ENCODE peak calls at places on chromosome 11, in ten cellular contexts. One of them, this sample, is unnamed.

GRCh38 chr11:12762696-12763324 is 88.6 kb downstream of the TEAD1 start:
- DNase-seq in stimulated activated naive CD4-positive, alpha-beta T cell: no peak
- DNase-seq in effector CD8-positive, alpha-beta T cell: no peak
- DNase-seq in activated CD4-positive, alpha-beta T cell treated with anti-CD3 and anti-CD28 coated beads, Interleukin-2, amount 50 U/mL, for 48 hours: no peak
- DNase-seq in body of pancreas: no peak
- DNase-seq in posterior cingulate gyrus: no peak
- DNase-seq in cardiac fibroblast: no peak
- DNase-seq in activated naive CD4-positive, alpha-beta T cell: no peak
- DNase-seq in HT1080: no peak
- DNase-seq in PC-9: no peak
- DNase-seq in this sample: no peak

GRCh38 chr11:77705195-77705876 is 67.7 kb upstream of the CLNS1A start:
- DNase-seq in stimulated activated naive CD4-positive, alpha-beta T cell: no peak
- DNase-seq in effector CD8-positive, alpha-beta T cell: no peak
- DNase-seq in activated CD4-positive, alpha-beta T cell treated with anti-CD3 and anti-CD28 coated beads, Interleukin-2, amount 50 U/mL, for 48 hours: peak
- DNase-seq in body of pancreas: no peak
- DNase-seq in posterior cingulate gyrus: no peak
- DNase-seq in cardiac fibroblast: peak
- DNase-seq in activated naive CD4-positive, alpha-beta T cell: no peak
- DNase-seq in HT1080: peak
- DNase-seq in PC-9: peak
- DNase-seq in this sample: no peak

GRCh38 chr11:66868726-66869291 is 11.9 kb downstream of the LRFN4 start:
- DNase-seq in stimulated activated naive CD4-positive, alpha-beta T cell: peak
- DNase-seq in effector CD8-positive, alpha-beta T cell: peak
- DNase-seq in activated CD4-positive, alpha-beta T cell treated with anti-CD3 and anti-CD28 coated beads, Interleukin-2, amount 50 U/mL, for 48 hours: peak
- DNase-seq in body of pancreas: peak
- DNase-seq in posterior cingulate gyrus: no peak
- DNase-seq in cardiac fibroblast: no peak
- DNase-seq in activated naive CD4-positive, alpha-beta T cell: peak
- DNase-seq in HT1080: no peak
- DNase-seq in PC-9: peak
- DNase-seq in this sample: peak

GRCh38 chr11:111905391-111905790 is 6.2 kb downstream of the CRYAB start:
- DNase-seq in stimulated activated naive CD4-positive, alpha-beta T cell: no peak
- DNase-seq in effector CD8-positive, alpha-beta T cell: no peak
- DNase-seq in activated CD4-positive, alpha-beta T cell treated with anti-CD3 and anti-CD28 coated beads, Interleukin-2, amount 50 U/mL, for 48 hours: no peak
- DNase-seq in body of pancreas: no peak
- DNase-seq in posterior cingulate gyrus: no peak
- DNase-seq in cardiac fibroblast: peak
- DNase-seq in activated naive CD4-positive, alpha-beta T cell: no peak
- DNase-seq in HT1080: no peak
- DNase-seq in PC-9: no peak
- DNase-seq in this sample: no peak

GRCh38 chr11:4531666-4532065 is 13.3 kb upstream of the OR52M1 start:
- DNase-seq in stimulated activated naive CD4-positive, alpha-beta T cell: no peak
- DNase-seq in effector CD8-positive, alpha-beta T cell: no peak
- DNase-seq in activated CD4-positive, alpha-beta T cell treated with anti-CD3 and anti-CD28 coated beads, Interleukin-2, amount 50 U/mL, for 48 hours: no peak
- DNase-seq in body of pancreas: no peak
- DNase-seq in posterior cingulate gyrus: no peak
- DNase-seq in cardiac fibroblast: no peak
- DNase-seq in activated naive CD4-positive, alpha-beta T cell: no peak
- DNase-seq in HT1080: no peak
- DNase-seq in PC-9: no peak
- DNase-seq in this sample: no peak

GRCh38 chr11:87256694-87257340 is 219.1 kb downstream of the TMEM135 start:
- DNase-seq in stimulated activated naive CD4-positive, alpha-beta T cell: no peak
- DNase-seq in effector CD8-positive, alpha-beta T cell: no peak
- DNase-seq in activated CD4-positive, alpha-beta T cell treated with anti-CD3 and anti-CD28 coated beads, Interleukin-2, amount 50 U/mL, for 48 hours: no peak
- DNase-seq in body of pancreas: no peak
- DNase-seq in posterior cingulate gyrus: no peak
- DNase-seq in cardiac fibroblast: no peak
- DNase-seq in activated naive CD4-positive, alpha-beta T cell: no peak
- DNase-seq in HT1080: no peak
- DNase-seq in PC-9: no peak
- DNase-seq in this sample: no peak

GRCh38 chr11:35579557-35580396 is 38.5 kb upstream of the FJX1 start:
- DNase-seq in stimulated activated naive CD4-positive, alpha-beta T cell: no peak
- DNase-seq in effector CD8-positive, alpha-beta T cell: no peak
- DNase-seq in activated CD4-positive, alpha-beta T cell treated with anti-CD3 and anti-CD28 coated beads, Interleukin-2, amount 50 U/mL, for 48 hours: no peak
- DNase-seq in body of pancreas: no peak
- DNase-seq in posterior cingulate gyrus: no peak
- DNase-seq in cardiac fibroblast: peak
- DNase-seq in activated naive CD4-positive, alpha-beta T cell: no peak
- DNase-seq in HT1080: peak
- DNase-seq in PC-9: peak
- DNase-seq in this sample: no peak

GRCh38 chr11:105489431-105489830 is 120.4 kb upstream of the GRIA4 start:
- DNase-seq in stimulated activated naive CD4-positive, alpha-beta T cell: no peak
- DNase-seq in effector CD8-positive, alpha-beta T cell: no peak
- DNase-seq in activated CD4-positive, alpha-beta T cell treated with anti-CD3 and anti-CD28 coated beads, Interleukin-2, amount 50 U/mL, for 48 hours: no peak
- DNase-seq in body of pancreas: peak
- DNase-seq in posterior cingulate gyrus: no peak
- DNase-seq in cardiac fibroblast: peak
- DNase-seq in activated naive CD4-positive, alpha-beta T cell: no peak
- DNase-seq in HT1080: no peak
- DNase-seq in PC-9: no peak
- DNase-seq in this sample: no peak

GRCh38 chr11:1517117-1518005 is 30.8 kb upstream of the MOB2 start:
- DNase-seq in stimulated activated naive CD4-positive, alpha-beta T cell: no peak
- DNase-seq in effector CD8-positive, alpha-beta T cell: no peak
- DNase-seq in activated CD4-positive, alpha-beta T cell treated with anti-CD3 and anti-CD28 coated beads, Interleukin-2, amount 50 U/mL, for 48 hours: no peak
- DNase-seq in body of pancreas: no peak
- DNase-seq in posterior cingulate gyrus: no peak
- DNase-seq in cardiac fibroblast: no peak
- DNase-seq in activated naive CD4-positive, alpha-beta T cell: no peak
- DNase-seq in HT1080: no peak
- DNase-seq in PC-9: no peak
- DNase-seq in this sample: no peak

GRCh38 chr11:92838655-92839334 is 130.7 kb upstream of the MTNR1B start:
- DNase-seq in stimulated activated naive CD4-positive, alpha-beta T cell: no peak
- DNase-seq in effector CD8-positive, alpha-beta T cell: no peak
- DNase-seq in activated CD4-positive, alpha-beta T cell treated with anti-CD3 and anti-CD28 coated beads, Interleukin-2, amount 50 U/mL, for 48 hours: no peak
- DNase-seq in body of pancreas: no peak
- DNase-seq in posterior cingulate gyrus: no peak
- DNase-seq in cardiac fibroblast: no peak
- DNase-seq in activated naive CD4-positive, alpha-beta T cell: no peak
- DNase-seq in HT1080: peak
- DNase-seq in PC-9: no peak
- DNase-seq in this sample: no peak

GRCh38 chr11:132648841-132649240 is 883.5 kb downstream of the OPCML start:
- DNase-seq in stimulated activated naive CD4-positive, alpha-beta T cell: no peak
- DNase-seq in effector CD8-positive, alpha-beta T cell: no peak
- DNase-seq in activated CD4-positive, alpha-beta T cell treated with anti-CD3 and anti-CD28 coated beads, Interleukin-2, amount 50 U/mL, for 48 hours: no peak
- DNase-seq in body of pancreas: no peak
- DNase-seq in posterior cingulate gyrus: no peak
- DNase-seq in cardiac fibroblast: no peak
- DNase-seq in activated naive CD4-positive, alpha-beta T cell: no peak
- DNase-seq in HT1080: no peak
- DNase-seq in PC-9: no peak
- DNase-seq in this sample: no peak

GRCh38 chr11:102253018-102253775 is 64.1 kb upstream of the BIRC3 start:
- DNase-seq in stimulated activated naive CD4-positive, alpha-beta T cell: no peak
- DNase-seq in effector CD8-positive, alpha-beta T cell: no peak
- DNase-seq in activated CD4-positive, alpha-beta T cell treated with anti-CD3 and anti-CD28 coated beads, Interleukin-2, amount 50 U/mL, for 48 hours: no peak
- DNase-seq in body of pancreas: no peak
- DNase-seq in posterior cingulate gyrus: no peak
- DNase-seq in cardiac fibroblast: no peak
- DNase-seq in activated naive CD4-positive, alpha-beta T cell: no peak
- DNase-seq in HT1080: no peak
- DNase-seq in PC-9: peak
- DNase-seq in this sample: no peak

GRCh38 chr11:17014774-17015638 is 792 bp upstream of the PLEKHA7 start:
- DNase-seq in stimulated activated naive CD4-positive, alpha-beta T cell: no peak
- DNase-seq in effector CD8-positive, alpha-beta T cell: no peak
- DNase-seq in activated CD4-positive, alpha-beta T cell treated with anti-CD3 and anti-CD28 coated beads, Interleukin-2, amount 50 U/mL, for 48 hours: peak
- DNase-seq in body of pancreas: peak
- DNase-seq in posterior cingulate gyrus: no peak
- DNase-seq in cardiac fibroblast: peak
- DNase-seq in activated naive CD4-positive, alpha-beta T cell: no peak
- DNase-seq in HT1080: peak
- DNase-seq in PC-9: peak
- DNase-seq in this sample: peak

GRCh38 chr11:129453293-129453721 is 77.7 kb downstream of the BARX2 start:
- DNase-seq in stimulated activated naive CD4-positive, alpha-beta T cell: no peak
- DNase-seq in effector CD8-positive, alpha-beta T cell: no peak
- DNase-seq in activated CD4-positive, alpha-beta T cell treated with anti-CD3 and anti-CD28 coated beads, Interleukin-2, amount 50 U/mL, for 48 hours: no peak
- DNase-seq in body of pancreas: peak
- DNase-seq in posterior cingulate gyrus: no peak
- DNase-seq in cardiac fibroblast: no peak
- DNase-seq in activated naive CD4-positive, alpha-beta T cell: no peak
- DNase-seq in HT1080: no peak
- DNase-seq in PC-9: no peak
- DNase-seq in this sample: no peak

GRCh38 chr11:104965735-104966134 is 2.6 kb downstream of the CASP4 start:
- DNase-seq in stimulated activated naive CD4-positive, alpha-beta T cell: no peak
- DNase-seq in effector CD8-positive, alpha-beta T cell: no peak
- DNase-seq in activated CD4-positive, alpha-beta T cell treated with anti-CD3 and anti-CD28 coated beads, Interleukin-2, amount 50 U/mL, for 48 hours: no peak
- DNase-seq in body of pancreas: no peak
- DNase-seq in posterior cingulate gyrus: no peak
- DNase-seq in cardiac fibroblast: no peak
- DNase-seq in activated naive CD4-positive, alpha-beta T cell: no peak
- DNase-seq in HT1080: no peak
- DNase-seq in PC-9: peak
- DNase-seq in this sample: no peak

GRCh38 chr11:134727204-134727603 is 315.2 kb upstream of the B3GAT1 start:
- DNase-seq in stimulated activated naive CD4-positive, alpha-beta T cell: no peak
- DNase-seq in effector CD8-positive, alpha-beta T cell: no peak
- DNase-seq in activated CD4-positive, alpha-beta T cell treated with anti-CD3 and anti-CD28 coated beads, Interleukin-2, amount 50 U/mL, for 48 hours: no peak
- DNase-seq in body of pancreas: no peak
- DNase-seq in posterior cingulate gyrus: no peak
- DNase-seq in cardiac fibroblast: no peak
- DNase-seq in activated naive CD4-positive, alpha-beta T cell: no peak
- DNase-seq in HT1080: no peak
- DNase-seq in PC-9: no peak
- DNase-seq in this sample: no peak

GRCh38 chr11:46348986-46349401 is 1.7 kb downstream of the DGKZ start:
- DNase-seq in stimulated activated naive CD4-positive, alpha-beta T cell: peak
- DNase-seq in effector CD8-positive, alpha-beta T cell: peak
- DNase-seq in activated CD4-positive, alpha-beta T cell treated with anti-CD3 and anti-CD28 coated beads, Interleukin-2, amount 50 U/mL, for 48 hours: peak
- DNase-seq in body of pancreas: no peak
- DNase-seq in posterior cingulate gyrus: no peak
- DNase-seq in cardiac fibroblast: no peak
- DNase-seq in activated naive CD4-positive, alpha-beta T cell: no peak
- DNase-seq in HT1080: no peak
- DNase-seq in PC-9: no peak
- DNase-seq in this sample: no peak

GRCh38 chr11:20065040-20065805 is 95.1 kb downstream of the DBX1 start:
- DNase-seq in stimulated activated naive CD4-positive, alpha-beta T cell: no peak
- DNase-seq in effector CD8-positive, alpha-beta T cell: no peak
- DNase-seq in activated CD4-positive, alpha-beta T cell treated with anti-CD3 and anti-CD28 coated beads, Interleukin-2, amount 50 U/mL, for 48 hours: no peak
- DNase-seq in body of pancreas: no peak
- DNase-seq in posterior cingulate gyrus: no peak
- DNase-seq in cardiac fibroblast: no peak
- DNase-seq in activated naive CD4-positive, alpha-beta T cell: no peak
- DNase-seq in HT1080: no peak
- DNase-seq in PC-9: no peak
- DNase-seq in this sample: no peak

GRCh38 chr11:34671946-34672345 is 51.1 kb downstream of the EHF start:
- DNase-seq in stimulated activated naive CD4-positive, alpha-beta T cell: no peak
- DNase-seq in effector CD8-positive, alpha-beta T cell: no peak
- DNase-seq in activated CD4-positive, alpha-beta T cell treated with anti-CD3 and anti-CD28 coated beads, Interleukin-2, amount 50 U/mL, for 48 hours: no peak
- DNase-seq in body of pancreas: no peak
- DNase-seq in posterior cingulate gyrus: no peak
- DNase-seq in cardiac fibroblast: peak
- DNase-seq in activated naive CD4-positive, alpha-beta T cell: no peak
- DNase-seq in HT1080: no peak
- DNase-seq in PC-9: no peak
- DNase-seq in this sample: no peak

GRCh38 chr11:107648247-107648646 is 57.3 kb downstream of the ELMOD1 start:
- DNase-seq in stimulated activated naive CD4-positive, alpha-beta T cell: no peak
- DNase-seq in effector CD8-positive, alpha-beta T cell: no peak
- DNase-seq in activated CD4-positive, alpha-beta T cell treated with anti-CD3 and anti-CD28 coated beads, Interleukin-2, amount 50 U/mL, for 48 hours: no peak
- DNase-seq in body of pancreas: no peak
- DNase-seq in posterior cingulate gyrus: no peak
- DNase-seq in cardiac fibroblast: no peak
- DNase-seq in activated naive CD4-positive, alpha-beta T cell: no peak
- DNase-seq in HT1080: no peak
- DNase-seq in PC-9: no peak
- DNase-seq in this sample: no peak

GRCh38 chr11:116176484-116177005 is 596.2 kb downstream of the BUD13 start:
- DNase-seq in stimulated activated naive CD4-positive, alpha-beta T cell: no peak
- DNase-seq in effector CD8-positive, alpha-beta T cell: no peak
- DNase-seq in activated CD4-positive, alpha-beta T cell treated with anti-CD3 and anti-CD28 coated beads, Interleukin-2, amount 50 U/mL, for 48 hours: no peak
- DNase-seq in body of pancreas: no peak
- DNase-seq in posterior cingulate gyrus: no peak
- DNase-seq in cardiac fibroblast: no peak
- DNase-seq in activated naive CD4-positive, alpha-beta T cell: no peak
- DNase-seq in HT1080: no peak
- DNase-seq in PC-9: no peak
- DNase-seq in this sample: no peak

GRCh38 chr11:9060700-9061111 is 30.7 kb downstream of the SCUBE2 start:
- DNase-seq in stimulated activated naive CD4-positive, alpha-beta T cell: no peak
- DNase-seq in effector CD8-positive, alpha-beta T cell: no peak
- DNase-seq in activated CD4-positive, alpha-beta T cell treated with anti-CD3 and anti-CD28 coated beads, Interleukin-2, amount 50 U/mL, for 48 hours: peak
- DNase-seq in body of pancreas: no peak
- DNase-seq in posterior cingulate gyrus: no peak
- DNase-seq in cardiac fibroblast: no peak
- DNase-seq in activated naive CD4-positive, alpha-beta T cell: no peak
- DNase-seq in HT1080: no peak
- DNase-seq in PC-9: no peak
- DNase-seq in this sample: peak

GRCh38 chr11:70549386-70549785 is 151.1 kb downstream of the CTTN start:
- DNase-seq in stimulated activated naive CD4-positive, alpha-beta T cell: no peak
- DNase-seq in effector CD8-positive, alpha-beta T cell: no peak
- DNase-seq in activated CD4-positive, alpha-beta T cell treated with anti-CD3 and anti-CD28 coated beads, Interleukin-2, amount 50 U/mL, for 48 hours: no peak
- DNase-seq in body of pancreas: no peak
- DNase-seq in posterior cingulate gyrus: no peak
- DNase-seq in cardiac fibroblast: no peak
- DNase-seq in activated naive CD4-positive, alpha-beta T cell: no peak
- DNase-seq in HT1080: no peak
- DNase-seq in PC-9: no peak
- DNase-seq in this sample: no peak

GRCh38 chr11:92286718-92287117 is 62.1 kb downstream of the FAT3 start:
- DNase-seq in stimulated activated naive CD4-positive, alpha-beta T cell: no peak
- DNase-seq in effector CD8-positive, alpha-beta T cell: no peak
- DNase-seq in activated CD4-positive, alpha-beta T cell treated with anti-CD3 and anti-CD28 coated beads, Interleukin-2, amount 50 U/mL, for 48 hours: no peak
- DNase-seq in body of pancreas: no peak
- DNase-seq in posterior cingulate gyrus: no peak
- DNase-seq in cardiac fibroblast: no peak
- DNase-seq in activated naive CD4-positive, alpha-beta T cell: no peak
- DNase-seq in HT1080: no peak
- DNase-seq in PC-9: peak
- DNase-seq in this sample: no peak

GRCh38 chr11:69402251-69402892 is 79.1 kb upstream of the LINC01488 start:
- DNase-seq in stimulated activated naive CD4-positive, alpha-beta T cell: no peak
- DNase-seq in effector CD8-positive, alpha-beta T cell: no peak
- DNase-seq in activated CD4-positive, alpha-beta T cell treated with anti-CD3 and anti-CD28 coated beads, Interleukin-2, amount 50 U/mL, for 48 hours: no peak
- DNase-seq in body of pancreas: no peak
- DNase-seq in posterior cingulate gyrus: no peak
- DNase-seq in cardiac fibroblast: peak
- DNase-seq in activated naive CD4-positive, alpha-beta T cell: no peak
- DNase-seq in HT1080: peak
- DNase-seq in PC-9: no peak
- DNase-seq in this sample: no peak

GRCh38 chr11:128210148-128210940 is 377.0 kb downstream of the ETS1 start:
- DNase-seq in stimulated activated naive CD4-positive, alpha-beta T cell: no peak
- DNase-seq in effector CD8-positive, alpha-beta T cell: no peak
- DNase-seq in activated CD4-positive, alpha-beta T cell treated with anti-CD3 and anti-CD28 coated beads, Interleukin-2, amount 50 U/mL, for 48 hours: no peak
- DNase-seq in body of pancreas: peak
- DNase-seq in posterior cingulate gyrus: no peak
- DNase-seq in cardiac fibroblast: peak
- DNase-seq in activated naive CD4-positive, alpha-beta T cell: no peak
- DNase-seq in HT1080: peak
- DNase-seq in PC-9: peak
- DNase-seq in this sample: no peak

GRCh38 chr11:73317803-73318202 is 9.7 kb downstream of the ARHGEF17 start:
- DNase-seq in stimulated activated naive CD4-positive, alpha-beta T cell: no peak
- DNase-seq in effector CD8-positive, alpha-beta T cell: no peak
- DNase-seq in activated CD4-positive, alpha-beta T cell treated with anti-CD3 and anti-CD28 coated beads, Interleukin-2, amount 50 U/mL, for 48 hours: no peak
- DNase-seq in body of pancreas: no peak
- DNase-seq in posterior cingulate gyrus: no peak
- DNase-seq in cardiac fibroblast: no peak
- DNase-seq in activated naive CD4-positive, alpha-beta T cell: no peak
- DNase-seq in HT1080: no peak
- DNase-seq in PC-9: no peak
- DNase-seq in this sample: no peak

This sample was measured in GM13976.